ENCODE peak calls at places on chromosomes 12 and 14, in nine cellular contexts. N is GM23338, K is endothelial cell, V is cardiac fibroblast, S is activated B cell treated with CpG ODN at 0.5 μM for 24 hours, R is choroid plexus epithelial cell, Y is B cell, L is progenitor cell of endocrine pancreas, E is K562. M is an unnamed sample.
A peak's percentile ranks its signal among the peaks of the same experiment; 100 is the strongest.

GRCh38 chr14:61188936-61189808 is 92.0 kb downstream of the TMEM30B start:
- DNase-seq in K (peak; percentile 63), S (no peak), N (peak; percentile 89), E (peak; percentile 16), Y (peak; percentile 10), L (peak; percentile 37), V (peak; percentile 82), R (peak; percentile 90), M (peak; percentile 70)

GRCh38 chr14:91289464-91289863 is 45.0 kb upstream of the GPR68 start:
- DNase-seq in V (no peak), K (no peak), N (no peak), R (no peak), E (no peak), S (no peak), L (no peak), Y (no peak), M (no peak)

GRCh38 chr14:59481407-59482119 is 2.6 kb downstream of the L3HYPDH start:
- DNase-seq in N (no peak), S (no peak), R (peak; percentile 60), Y (no peak), K (no peak), V (peak; percentile 81), L (no peak), E (no peak), M (no peak)

GRCh38 chr14:52363969-52364368 is 49.9 kb downstream of the PTGER2 start:
- DNase-seq in R (no peak), V (no peak), S (no peak), Y (no peak), L (no peak), E (no peak), N (no peak), K (no peak), M (no peak)

GRCh38 chr14:34794941-34795340 is 80.2 kb downstream of the BAZ1A start:
- DNase-seq in L (no peak), Y (no peak), E (no peak), V (no peak), N (no peak), S (no peak), K (no peak), R (no peak), M (no peak)

GRCh38 chr14:102570334-102570995 is 22.0 kb upstream of the RCOR1 start:
- DNase-seq in E (no peak), R (no peak), Y (no peak), S (no peak), L (no peak), V (no peak), N (peak; percentile 74), K (no peak), M (no peak)

GRCh38 chr14:100733152-100733850 is 6.6 kb downstream of the DLK1 start:
- DNase-seq in N (no peak), L (no peak), R (no peak), V (no peak), S (no peak), E (no peak), K (no peak), Y (no peak), M (no peak)

GRCh38 chr12:88245905-88246304 is 103.8 kb downstream of the TMTC3 start:
- DNase-seq in Y (no peak), R (no peak), L (no peak), S (no peak), V (no peak), N (no peak), E (no peak), K (no peak), M (no peak)

GRCh38 chr14:29721586-29721985 is 206.1 kb downstream of the PRKD1 start:
- DNase-seq in S (no peak), V (no peak), E (no peak), L (no peak), R (no peak), N (no peak), K (no peak), Y (no peak), M (no peak)

GRCh38 chr12:11510671-11511070 is 115.3 kb upstream of the PRB2 start:
- DNase-seq in Y (no peak), K (no peak), R (peak; percentile 22), V (no peak), S (no peak), N (no peak), E (no peak), L (no peak), M (no peak)

GRCh38 chr14:52461721-52462120 is 90.6 kb downstream of the TXNDC16 start:
- DNase-seq in R (no peak), S (no peak), N (no peak), K (no peak), E (no peak), L (no peak), Y (no peak), V (no peak), M (no peak)

GRCh38 chr14:45467023-45467422 is 214.0 kb upstream of the MIS18BP1 start:
- DNase-seq in L (no peak), S (no peak), E (no peak), R (no peak), Y (no peak), N (no peak), K (no peak), V (no peak), M (no peak)

GRCh38 chr12:910416-910815 is 39.1 kb downstream of the RAD52 start:
- DNase-seq in K (no peak), E (no peak), Y (no peak), N (no peak), L (no peak), R (no peak), S (no peak), V (no peak), M (no peak)
- TF ChIP-seq CTCF in K (no peak), E (no peak), Y (no peak), N (no peak), L (no peak), R (no peak), S (no peak), V (no peak), M (no peak)

GRCh38 chr12:70608184-70608583 is 29.0 kb downstream of the PTPRB start:
- DNase-seq in L (no peak), S (no peak), N (no peak), V (no peak), K (no peak), Y (no peak), R (no peak), E (no peak), M (no peak)

GRCh38 chr12:70607107-70607506 is 30.1 kb downstream of the PTPRB start:
- DNase-seq in N (no peak), L (no peak), V (no peak), S (no peak), K (no peak), E (no peak), Y (no peak), R (no peak), M (no peak)

GRCh38 chr12:70606001-70606400 is 31.2 kb downstream of the PTPRB start:
- DNase-seq in N (no peak), K (no peak), L (no peak), R (peak; percentile 48), V (no peak), S (no peak), E (no peak), Y (no peak), M (no peak)

GRCh38 chr12:70609739-70610491 is 27.3 kb downstream of the PTPRB start:
- DNase-seq in S (no peak), N (peak; percentile 58), Y (peak; percentile 5), E (peak; percentile 14), K (peak; percentile 73), V (peak; percentile 36), L (peak; percentile 34), R (no peak), M (no peak)

GRCh38 chr12:70609203-70609602 is 28.0 kb downstream of the PTPRB start:
- DNase-seq in S (no peak), V (no peak), L (no peak), Y (no peak), E (no peak), K (no peak), R (no peak), N (no peak), M (no peak)
- TF ChIP-seq CTCF in S (no peak), V (no peak), L (no peak), Y (no peak), E (no peak), K (no peak), R (no peak), N (no peak), M (no peak)

DNA sequence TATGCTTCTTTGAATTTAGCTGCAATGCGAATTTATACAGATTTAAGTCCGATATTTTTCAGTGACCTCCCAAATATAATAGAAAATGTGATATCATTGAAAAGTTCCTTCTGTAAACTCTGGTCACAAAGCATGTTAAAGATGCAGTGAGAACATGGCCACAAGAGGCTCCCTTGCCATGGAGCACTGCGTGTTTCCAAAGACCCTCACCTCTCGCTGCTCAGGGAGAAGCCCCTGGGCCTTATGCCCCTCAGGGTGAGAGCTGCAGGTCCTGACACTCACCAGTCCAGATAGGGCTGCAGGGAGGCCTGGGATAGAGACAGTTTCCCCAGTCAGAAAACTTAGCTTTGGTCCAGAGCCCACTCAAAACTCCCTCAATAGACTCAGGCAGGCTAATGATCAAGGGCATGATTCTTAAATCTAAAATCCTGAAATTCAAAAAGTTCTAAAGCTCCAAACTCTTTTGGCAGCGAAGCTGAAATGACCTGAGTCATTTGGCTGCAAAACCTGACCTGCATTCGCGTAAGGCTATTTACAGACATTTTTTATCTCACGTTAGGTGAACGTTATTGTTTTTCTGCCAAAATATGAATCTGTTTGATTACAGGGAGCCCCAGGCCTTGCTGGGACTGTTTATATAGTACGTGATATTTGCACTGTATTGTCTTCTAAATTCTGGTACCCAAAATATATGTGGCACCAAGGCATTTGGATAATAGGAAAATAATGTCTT is 67.8 kb downstream of the CAPZA3 start:
- DNase-seq in V (no peak), K (no peak), N (peak; percentile 69), E (no peak), Y (no peak), L (no peak), S (no peak), R (no peak), M (no peak)
- TF ChIP-seq CTCF in V (no peak), K (no peak), N (peak; percentile 62), E (peak; percentile 11), Y (no peak), L (peak; percentile 63), S (no peak), R (peak; percentile 30), M (no peak)

GRCh38 chr12:22105542-22105941 is 59.5 kb downstream of the CMAS start:
- DNase-seq in Y (no peak), L (no peak), K (no peak), E (no peak), V (no peak), R (no peak), S (no peak), N (no peak), M (no peak)

GRCh38 chr12:22101749-22102243 is 55.8 kb downstream of the CMAS start:
- DNase-seq in K (no peak), R (peak; percentile 71), S (no peak), L (no peak), V (peak; percentile 81), Y (no peak), N (no peak), E (no peak), M (no peak)

GRCh38 chr12:22103418-22103817 is 57.4 kb downstream of the CMAS start:
- DNase-seq in N (no peak), Y (no peak), L (no peak), S (no peak), E (no peak), R (no peak), V (no peak), K (no peak), M (no peak)

GRCh38 chr12:22100952-22101748 is 55.1 kb downstream of the CMAS start:
- DNase-seq in Y (peak; percentile 57), R (peak; percentile 85), E (no peak), V (peak; percentile 78), K (peak; percentile 53), L (no peak), S (no peak), N (peak; percentile 86), M (peak; percentile 29)
- TF ChIP-seq CTCF in Y (peak; percentile 45), R (peak; percentile 76), E (peak; percentile 33), V (peak; percentile 79), K (peak; percentile 49), L (peak; percentile 70), S (no peak), N (peak; percentile 73), M (peak; percentile 29)